ENCODE peak calls at places on chromosomes 7 and 10, in five cellular contexts. G is LHCN-M2, P is substantia nigra, Q is GM20000, R is ovary. X is an unnamed sample.

GRCh38 chr7:2860627-2861133 is 16.6 kb upstream of the GNA12 start:
- DNase-seq in G (no peak), P (no peak), Q (no peak), R (no peak), X (no peak)

GRCh38 chr10:122551450-122551849 is 9.1 kb upstream of the DMBT1 start:
- DNase-seq in G (no peak), P (no peak), Q (no peak), R (no peak), X (peak; percentile 65)

GRCh38 chr7:33804261-33804660 is 101.1 kb upstream of the BMPER start:
- DNase-seq in G (no peak), P (no peak), Q (no peak), R (no peak), X (no peak)

GRCh38 chr7:47481656-47482012 is 100.3 kb downstream of the TNS3 start:
- DNase-seq in G (no peak), P (no peak), Q (no peak), R (no peak), X (no peak)

GRCh38 chr10:5655003-5655600 is 11.3 kb downstream of the ASB13 start:
- DNase-seq in G (no peak), P (no peak), Q (no peak), R (no peak), X (no peak)

GRCh38 chr10:131532745-131533341 is 221.3 kb upstream of the TCERG1L start:
- DNase-seq in G (no peak), P (no peak), Q (no peak), R (no peak), X (no peak)

GRCh38 chr10:5546891-5547683 is 22.3 kb downstream of the CALML3 start:
- DNase-seq in G (peak; percentile 55), P (no peak), Q (no peak), R (no peak), X (no peak)

GRCh38 chr10:31773749-31774148 is 154.9 kb downstream of the ARHGAP12 start:
- DNase-seq in G (no peak), P (no peak), Q (no peak), R (no peak), X (no peak)

GRCh38 chr10:42998481-42999384 is 78.1 kb upstream of the RET start:
- DNase-seq in G (no peak), P (no peak), Q (no peak), R (no peak), X (no peak)

GRCh38 chr10:51602326-51602725 is 97.1 kb downstream of the CSTF2T start:
- DNase-seq in G (peak; percentile 32), P (no peak), Q (no peak), R (no peak), X (no peak)

GRCh38 chr10:29970576-29970975 is 88.8 kb downstream of the JCAD start:
- DNase-seq in G (no peak), P (no peak), Q (no peak), R (no peak), X (no peak)

GRCh38 chr10:72308320-72308987 is 34.7 kb downstream of the DDIT4 start:
- DNase-seq in G (peak; percentile 92), P (no peak), Q (no peak), R (peak; percentile 81), X (no peak)

GRCh38 chr7:150322114-150322832 is 882 bp upstream of the LRRC61 start:
- DNase-seq in G (no peak), P (no peak), Q (peak; percentile 20), R (no peak), X (peak; percentile 72)

X was measured in Karpas-422.